ENCODE peak calls at places on chromosomes 12 and 14, in six cellular contexts. A is stimulated activated CD4-positive, alpha-beta T cell treated with anti-CD3 and anti-CD28 coated beads, Interleukin-4, amount 100 ng/mL, for 48 hours; I is T-helper 2 cell; P is AG10803; Y is posterior cingulate gyrus; Z is C1 segment of cervical spinal cord. D is an unnamed sample.

GRCh38 chr12:106109168-106109910 is 29.4 kb downstream of the NUAK1 start:
- DNase-seq in A (no peak), I (no peak), P (no peak), Y (no peak), Z (no peak), D (no peak)

GRCh38 chr14:71933026-71933587 is 878 bp downstream of the RGS6 start:
- DNase-seq in A (no peak), I (no peak), P (no peak), Y (no peak), Z (peak; percentile 11), D (no peak)

GRCh38 chr12:52130695-52131094 is 51.2 kb downstream of the SMIM41 start:
- DNase-seq in A (no peak), I (no peak), P (no peak), Y (no peak), Z (no peak), D (no peak)

GRCh38 chr12:122860854-122861585 is 25.8 kb downstream of the HIP1R start:
- DNase-seq in A (no peak), I (no peak), P (no peak), Y (no peak), Z (no peak), D (no peak)

GRCh38 chr12:105040476-105040875 is 43.8 kb downstream of the ALDH1L2 start:
- DNase-seq in A (no peak), I (no peak), P (no peak), Y (no peak), Z (no peak), D (no peak)

GRCh38 chr12:6407206-6407954 is 23.4 kb downstream of the LTBR start:
- DNase-seq in A (no peak), I (no peak), P (no peak), Y (no peak), Z (no peak), D (no peak)

GRCh38 chr14:67622675-67623074 is 3.0 kb downstream of the ARG2 start:
- DNase-seq in A (no peak), I (no peak), P (peak; percentile 71), Y (no peak), Z (no peak), D (no peak)

GRCh38 chr12:110176745-110177144 is 52.6 kb downstream of the IFT81 start:
- DNase-seq in A (no peak), I (no peak), P (no peak), Y (no peak), Z (no peak), D (no peak)

GRCh38 chr14:68278568-68279436 is 459.2 kb downstream of the RAD51B start:
- DNase-seq in A (no peak), I (no peak), P (peak; percentile 86), Y (no peak), Z (no peak), D (no peak)

GRCh38 chr14:39094515-39094914 is 8.5 kb downstream of the SEC23A start:
- DNase-seq in A (no peak), I (no peak), P (no peak), Y (no peak), Z (no peak), D (no peak)

GRCh38 chr12:1592444-1593231 is 1.7 kb downstream of the FBXL14 start:
- DNase-seq in A (peak; percentile 57), I (peak; percentile 50), P (peak; percentile 66), Y (peak; percentile 40), Z (peak; percentile 57), D (peak; percentile 82)

GRCh38 chr14:32022938-32023466 is 54.1 kb upstream of the ARHGAP5 start:
- DNase-seq in A (no peak), I (no peak), P (no peak), Y (no peak), Z (no peak), D (no peak)

GRCh38 chr12:95648990-95649791 is 97.9 kb upstream of the USP44 start:
- DNase-seq in A (no peak), I (no peak), P (peak; percentile 81), Y (no peak), Z (no peak), D (no peak)